ENCODE peak calls at places on chromosome 19, in five cellular contexts. One of them, this sample, is unnamed.

GRCh38 chr19:31350693-31351211 is 1.5 kb upstream of the TSHZ3 start:
- DNase-seq in GM12891: no peak
- DNase-seq in H1: peak
- DNase-seq in suprapubic skin: no peak
- DNase-seq in breast epithelium: no peak
- DNase-seq in this sample: no peak

GRCh38 chr19:51096473-51097165 is 11.6 kb downstream of the CTU1 start:
- DNase-seq in breast epithelium: no peak
- DNase-seq in suprapubic skin: no peak
- DNase-seq in GM12891: no peak
- DNase-seq in H1: no peak
- DNase-seq in this sample: no peak

GRCh38 chr19:46369817-46370216 is 22.9 kb downstream of the PPP5C start:
- DNase-seq in suprapubic skin: no peak
- DNase-seq in GM12891: no peak
- DNase-seq in H1: no peak
- DNase-seq in breast epithelium: peak
- DNase-seq in this sample: no peak

GRCh38 chr19:51359294-51359693 is 6.9 kb downstream of the ETFB start:
- DNase-seq in suprapubic skin: no peak
- DNase-seq in H1: no peak
- DNase-seq in GM12891: no peak
- DNase-seq in breast epithelium: no peak
- DNase-seq in this sample: no peak

GRCh38 chr19:50713556-50714236 is 5.9 kb downstream of the SHANK1 start:
- DNase-seq in suprapubic skin: no peak
- DNase-seq in breast epithelium: no peak
- DNase-seq in GM12891: no peak
- DNase-seq in H1: no peak
- DNase-seq in this sample: no peak

GRCh38 chr19:29022165-29022564 is 190.8 kb downstream of the UQCRFS1 start:
- DNase-seq in suprapubic skin: no peak
- DNase-seq in GM12891: no peak
- DNase-seq in H1: no peak
- DNase-seq in breast epithelium: no peak
- DNase-seq in this sample: no peak

GRCh38 chr19:13036366-13036976 is 41.2 kb downstream of the NFIX start:
- DNase-seq in GM12891: no peak
- DNase-seq in breast epithelium: peak
- DNase-seq in H1: no peak
- DNase-seq in suprapubic skin: no peak
- DNase-seq in this sample: no peak

GRCh38 chr19:45693168-45693788 is 812 bp downstream of the QPCTL start:
- DNase-seq in breast epithelium: peak
- DNase-seq in GM12891: no peak
- DNase-seq in H1: peak
- DNase-seq in suprapubic skin: peak
- DNase-seq in this sample: no peak

GRCh38 chr19:29842471-29843179 is 30.8 kb downstream of the CCNE1 start:
- DNase-seq in H1: no peak
- DNase-seq in breast epithelium: no peak
- DNase-seq in suprapubic skin: no peak
- DNase-seq in GM12891: no peak
- DNase-seq in this sample: no peak

GRCh38 chr19:54206831-54207177 is 6.1 kb downstream of the RPS9 start:
- DNase-seq in suprapubic skin: no peak
- DNase-seq in breast epithelium: no peak
- DNase-seq in H1: no peak
- DNase-seq in GM12891: no peak
- DNase-seq in this sample: no peak

GRCh38 chr19:46111376-46111775 is 13.1 kb downstream of the IGFL3 start:
- DNase-seq in H1: no peak
- DNase-seq in breast epithelium: no peak
- DNase-seq in GM12891: no peak
- DNase-seq in suprapubic skin: no peak
- DNase-seq in this sample: no peak

GRCh38 chr19:49997709-49998108 is 27.5 kb downstream of the VRK3 start:
- DNase-seq in suprapubic skin: no peak
- DNase-seq in breast epithelium: no peak
- DNase-seq in H1: peak
- DNase-seq in GM12891: peak
- DNase-seq in this sample: no peak

GRCh38 chr19:55671054-55671378 is 4.0 kb upstream of the EPN1 start:
- DNase-seq in breast epithelium: no peak
- DNase-seq in suprapubic skin: no peak
- DNase-seq in H1: no peak
- DNase-seq in GM12891: no peak
- DNase-seq in this sample: no peak

GRCh38 chr19:13033819-13034611 is 38.7 kb downstream of the NFIX start:
- DNase-seq in GM12891: peak
- DNase-seq in H1: peak
- DNase-seq in suprapubic skin: no peak
- DNase-seq in breast epithelium: peak
- DNase-seq in this sample: no peak

GRCh38 chr19:51091126-51091525 is 8.4 kb upstream of the KLK14 start:
- DNase-seq in suprapubic skin: no peak
- DNase-seq in GM12891: no peak
- DNase-seq in breast epithelium: no peak
- DNase-seq in H1: no peak
- DNase-seq in this sample: no peak

GRCh38 chr19:54203151-54203611 is 2.5 kb downstream of the RPS9 start:
- DNase-seq in breast epithelium: no peak
- DNase-seq in suprapubic skin: no peak
- DNase-seq in H1: no peak
- DNase-seq in GM12891: no peak
- DNase-seq in this sample: no peak

GRCh38 chr19:43820098-43820860 is 6.8 kb upstream of the ZNF283 start:
- DNase-seq in suprapubic skin: no peak
- DNase-seq in breast epithelium: peak
- DNase-seq in GM12891: no peak
- DNase-seq in H1: no peak
- DNase-seq in this sample: no peak

GRCh38 chr19:8046569-8047165 is 5.9 kb upstream of the CCL25 start:
- DNase-seq in H1: no peak
- DNase-seq in suprapubic skin: no peak
- DNase-seq in GM12891: no peak
- DNase-seq in breast epithelium: no peak
- DNase-seq in this sample: no peak

GRCh38 chr19:28667348-28667977 is 545.5 kb downstream of the UQCRFS1 start:
- DNase-seq in GM12891: no peak
- DNase-seq in breast epithelium: no peak
- DNase-seq in H1: no peak
- DNase-seq in suprapubic skin: no peak
- DNase-seq in this sample: no peak

GRCh38 chr19:6066661-6067646 is 43.3 kb downstream of the RFX2 start:
- DNase-seq in H1: peak
- DNase-seq in suprapubic skin: peak
- DNase-seq in GM12891: no peak
- DNase-seq in breast epithelium: peak
- DNase-seq in this sample: no peak

GRCh38 chr19:23002690-23003422 is at the start of gene ZNF728:
- DNase-seq in breast epithelium: peak
- DNase-seq in GM12891: no peak
- DNase-seq in suprapubic skin: peak
- DNase-seq in H1: no peak
- DNase-seq in this sample: no peak

GRCh38 chr19:13804830-13805683 is 9.8 kb downstream of the ZSWIM4 start:
- DNase-seq in GM12891: no peak
- DNase-seq in suprapubic skin: no peak
- DNase-seq in breast epithelium: no peak
- DNase-seq in H1: peak
- DNase-seq in this sample: no peak

GRCh38 chr19:33146209-33146608 is 14.3 kb downstream of the WDR88 start:
- DNase-seq in H1: no peak
- DNase-seq in breast epithelium: no peak
- DNase-seq in suprapubic skin: no peak
- DNase-seq in GM12891: no peak
- DNase-seq in this sample: no peak

GRCh38 chr19:17718467-17718987 is 753 bp upstream of the MAP1S start:
- DNase-seq in suprapubic skin: no peak
- DNase-seq in breast epithelium: no peak
- DNase-seq in GM12891: no peak
- DNase-seq in H1: no peak
- DNase-seq in this sample: no peak

DNA sequence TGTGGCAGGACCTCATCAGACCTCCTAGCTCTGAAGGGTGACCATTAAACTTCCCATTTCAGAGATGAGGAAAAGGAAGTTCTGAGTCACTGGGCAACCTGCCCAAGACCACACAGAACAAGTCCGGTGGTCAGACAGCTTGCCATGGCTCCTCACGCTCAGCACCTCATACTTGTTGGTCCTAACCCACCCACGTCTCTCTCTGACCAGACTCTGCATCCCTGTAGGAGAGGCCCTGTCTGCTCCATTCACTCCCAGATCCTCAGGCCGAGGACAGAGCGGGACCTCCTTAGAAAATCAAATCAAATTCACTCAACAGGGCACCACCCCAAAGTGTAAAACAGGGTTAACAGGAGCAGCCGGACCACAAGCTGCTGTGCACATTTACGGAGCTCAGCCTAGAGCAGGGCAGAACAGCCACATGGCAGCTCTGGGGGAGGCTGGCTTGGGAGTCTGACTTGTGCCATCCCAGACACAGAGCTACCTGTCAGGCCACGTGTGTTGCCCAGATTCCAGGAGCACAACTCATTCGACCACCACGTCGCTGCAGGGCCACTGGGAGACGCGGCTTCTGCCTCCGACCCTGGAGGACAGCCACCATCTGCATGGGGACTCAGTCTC is 1.7 kb downstream of the MIER2 start:
- DNase-seq in suprapubic skin: peak
- DNase-seq in H1: no peak
- DNase-seq in GM12891: no peak
- DNase-seq in breast epithelium: no peak
- DNase-seq in this sample: no peak
- TF ChIP-seq POLR2AphosphoS5 in suprapubic skin: no peak
- TF ChIP-seq POLR2AphosphoS5 in H1: no peak
- TF ChIP-seq POLR2AphosphoS5 in GM12891: no peak
- TF ChIP-seq POLR2AphosphoS5 in breast epithelium: no peak
- TF ChIP-seq POLR2AphosphoS5 in this sample: no peak

GRCh38 chr19:40690050-40690698 is at the start of gene NUMBL:
- DNase-seq in GM12891: no peak
- DNase-seq in suprapubic skin: no peak
- DNase-seq in H1: no peak
- DNase-seq in breast epithelium: no peak
- DNase-seq in this sample: no peak
- TF ChIP-seq POLR2AphosphoS5 in GM12891: no peak
- TF ChIP-seq POLR2AphosphoS5 in suprapubic skin: no peak
- TF ChIP-seq POLR2AphosphoS5 in H1: no peak
- TF ChIP-seq POLR2AphosphoS5 in breast epithelium: no peak
- TF ChIP-seq POLR2AphosphoS5 in this sample: no peak

DNA sequence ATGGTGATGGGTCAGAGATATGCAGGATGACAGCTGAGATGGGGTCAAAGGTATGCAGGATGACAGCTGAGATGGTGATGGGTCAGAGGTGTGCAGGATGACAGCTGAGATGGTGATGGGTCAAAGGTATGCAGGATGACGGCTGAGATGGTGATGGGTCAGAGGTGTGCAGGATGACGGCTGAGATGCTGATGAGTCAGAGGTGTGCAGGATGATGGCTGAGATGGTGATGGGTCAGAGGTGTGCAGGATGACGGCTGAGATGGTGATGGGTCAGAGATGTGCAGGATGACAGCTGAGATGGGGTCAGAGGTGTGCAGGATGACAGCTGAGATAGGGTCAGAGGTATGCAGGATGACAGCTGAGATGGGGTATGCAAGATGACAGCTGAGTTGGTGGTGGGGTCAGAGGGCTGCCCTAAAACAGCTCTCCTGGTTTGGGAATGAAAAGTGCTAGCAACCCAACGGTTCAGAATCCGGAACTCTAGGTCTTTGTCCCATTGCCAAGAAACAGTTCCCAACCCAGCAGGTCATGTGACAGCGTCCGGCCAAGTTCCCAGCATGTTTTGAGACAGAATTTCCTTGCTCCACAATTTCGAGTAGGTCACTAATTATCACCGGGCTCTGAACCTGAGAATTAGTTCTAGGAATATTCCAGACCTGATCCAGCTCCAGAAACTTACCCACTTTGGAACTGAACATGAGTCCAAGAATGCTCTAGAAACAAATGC is 3.3 kb downstream of the SELENOW start:
- DNase-seq in GM12891: no peak
- DNase-seq in H1: no peak
- DNase-seq in breast epithelium: no peak
- DNase-seq in suprapubic skin: no peak
- DNase-seq in this sample: no peak
- TF ChIP-seq POLR2AphosphoS5 in GM12891: no peak
- TF ChIP-seq POLR2AphosphoS5 in H1: no peak
- TF ChIP-seq POLR2AphosphoS5 in breast epithelium: no peak
- TF ChIP-seq POLR2AphosphoS5 in suprapubic skin: no peak
- TF ChIP-seq POLR2AphosphoS5 in this sample: no peak

DNA sequence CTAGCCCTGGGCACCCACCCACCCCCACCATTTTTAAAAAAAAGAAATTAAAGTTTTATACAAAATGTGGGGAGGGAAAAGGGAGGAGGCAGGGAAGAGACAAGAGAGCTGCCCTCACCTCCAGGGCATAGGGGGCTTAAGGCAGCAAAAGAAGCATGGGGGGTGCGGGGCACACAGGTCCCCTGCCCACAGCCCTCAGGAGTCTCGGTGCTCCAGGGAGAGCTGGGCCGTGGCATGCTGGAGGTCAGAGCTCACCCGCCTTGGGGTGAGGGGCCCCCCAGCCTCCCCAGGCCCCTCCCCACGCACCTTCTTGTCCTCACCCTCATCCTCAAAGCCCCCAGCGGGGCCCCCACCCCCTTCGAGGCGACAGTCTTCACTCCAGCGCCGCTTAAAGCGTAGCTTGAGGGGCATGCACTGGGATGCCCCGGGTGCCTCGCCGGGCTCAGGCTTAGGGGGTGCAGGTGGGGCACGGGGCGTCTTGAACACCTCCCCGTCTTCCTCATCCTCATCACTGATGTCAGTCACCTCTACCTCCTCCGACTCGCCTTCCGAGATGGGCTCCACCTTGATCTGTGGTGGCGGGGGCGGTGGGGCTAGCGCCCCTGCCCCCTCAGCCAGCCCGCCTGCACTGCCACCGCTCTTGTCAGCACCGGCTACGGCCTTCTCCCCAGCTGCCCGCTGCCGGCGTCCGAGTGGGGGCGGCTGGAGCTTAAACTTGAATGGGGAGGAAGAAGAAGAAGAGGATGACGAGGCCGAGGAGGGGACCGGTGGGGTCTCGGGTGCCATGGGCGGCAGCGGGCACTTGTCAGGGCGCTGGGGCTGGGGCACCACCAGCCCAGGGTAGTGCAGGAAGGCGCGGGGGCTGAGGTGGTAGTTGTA is 6.1 kb upstream of the GSK3A start:
- DNase-seq in GM12891: no peak
- DNase-seq in breast epithelium: no peak
- DNase-seq in suprapubic skin: no peak
- DNase-seq in H1: no peak
- DNase-seq in this sample: no peak
- TF ChIP-seq POLR2AphosphoS5 in GM12891: peak
- TF ChIP-seq POLR2AphosphoS5 in breast epithelium: no peak
- TF ChIP-seq POLR2AphosphoS5 in suprapubic skin: no peak
- TF ChIP-seq POLR2AphosphoS5 in H1: no peak
- TF ChIP-seq POLR2AphosphoS5 in this sample: peak

This sample was measured in SK-N-MC.